ENCODE peak calls at places on chromosomes 4 and X, in six cellular contexts. One of them, this sample, is unnamed.

GRCh38 chr4:120007171-120007894 is 59.3 kb downstream of the MAD2L1 start:
- DNase-seq in lower lobe of right lung: no peak
- DNase-seq in psoas muscle: no peak
- DNase-seq in endothelial cell of umbilical vein: no peak
- DNase-seq in PC-9: peak; percentile 45
- DNase-seq in CD8-positive, alpha-beta T cell: no peak
- DNase-seq in this sample: peak; percentile 63

GRCh38 chrX:49029876-49030275 is 13.3 kb downstream of the TFE3 start:
- DNase-seq in lower lobe of right lung: no peak
- DNase-seq in CD8-positive, alpha-beta T cell: no peak
- DNase-seq in PC-9: no peak
- DNase-seq in psoas muscle: peak; percentile 49
- DNase-seq in endothelial cell of umbilical vein: no peak
- DNase-seq in this sample: peak; percentile 72

GRCh38 chr4:124152130-124152529 is 560.4 kb downstream of the ANKRD50 start:
- DNase-seq in endothelial cell of umbilical vein: no peak
- DNase-seq in lower lobe of right lung: no peak
- DNase-seq in PC-9: no peak
- DNase-seq in CD8-positive, alpha-beta T cell: no peak
- DNase-seq in psoas muscle: no peak
- DNase-seq in this sample: no peak

GRCh38 chr4:133355636-133356035 is 206.5 kb downstream of the PCDH10 start:
- DNase-seq in psoas muscle: no peak
- DNase-seq in lower lobe of right lung: no peak
- DNase-seq in PC-9: no peak
- DNase-seq in endothelial cell of umbilical vein: no peak
- DNase-seq in CD8-positive, alpha-beta T cell: no peak
- DNase-seq in this sample: no peak

GRCh38 chr4:48315728-48316630 is 25.4 kb upstream of the SLAIN2 start:
- DNase-seq in PC-9: peak; percentile 59
- DNase-seq in CD8-positive, alpha-beta T cell: no peak
- DNase-seq in endothelial cell of umbilical vein: peak; percentile 64
- DNase-seq in psoas muscle: no peak
- DNase-seq in lower lobe of right lung: no peak
- DNase-seq in this sample: peak; percentile 68

GRCh38 chrX:9573282-9574106 is 108.6 kb downstream of the TBL1X start:
- DNase-seq in lower lobe of right lung: no peak
- DNase-seq in PC-9: no peak
- DNase-seq in psoas muscle: no peak
- DNase-seq in endothelial cell of umbilical vein: no peak
- DNase-seq in CD8-positive, alpha-beta T cell: no peak
- DNase-seq in this sample: no peak

GRCh38 chr4:80079255-80079923 is 6.4 kb upstream of the ANTXR2 start:
- DNase-seq in lower lobe of right lung: no peak
- DNase-seq in PC-9: no peak
- DNase-seq in CD8-positive, alpha-beta T cell: no peak
- DNase-seq in endothelial cell of umbilical vein: no peak
- DNase-seq in psoas muscle: no peak
- DNase-seq in this sample: no peak

GRCh38 chr4:188032170-188032569 is 36.6 kb downstream of the ZFP42 start:
- DNase-seq in psoas muscle: no peak
- DNase-seq in CD8-positive, alpha-beta T cell: no peak
- DNase-seq in PC-9: no peak
- DNase-seq in endothelial cell of umbilical vein: no peak
- DNase-seq in lower lobe of right lung: no peak
- DNase-seq in this sample: no peak

GRCh38 chr4:40280586-40280985 is 54.5 kb upstream of the CHRNA9 start:
- DNase-seq in psoas muscle: no peak
- DNase-seq in PC-9: no peak
- DNase-seq in endothelial cell of umbilical vein: no peak
- DNase-seq in CD8-positive, alpha-beta T cell: no peak
- DNase-seq in lower lobe of right lung: no peak
- DNase-seq in this sample: no peak

GRCh38 chr4:149835280-149835679 is 19.6 kb upstream of the IQCM start:
- DNase-seq in PC-9: no peak
- DNase-seq in CD8-positive, alpha-beta T cell: no peak
- DNase-seq in endothelial cell of umbilical vein: no peak
- DNase-seq in psoas muscle: no peak
- DNase-seq in lower lobe of right lung: peak; percentile 24
- DNase-seq in this sample: no peak

GRCh38 chrX:13923289-13923688 is 106.4 kb upstream of the GPM6B start:
- DNase-seq in CD8-positive, alpha-beta T cell: no peak
- DNase-seq in PC-9: no peak
- DNase-seq in endothelial cell of umbilical vein: no peak
- DNase-seq in lower lobe of right lung: no peak
- DNase-seq in psoas muscle: no peak
- DNase-seq in this sample: no peak

GRCh38 chr4:119755599-119755998 is 127.0 kb upstream of the PDE5A start:
- DNase-seq in psoas muscle: no peak
- DNase-seq in endothelial cell of umbilical vein: no peak
- DNase-seq in lower lobe of right lung: no peak
- DNase-seq in PC-9: no peak
- DNase-seq in CD8-positive, alpha-beta T cell: no peak
- DNase-seq in this sample: no peak

GRCh38 chr4:82890913-82891727 is at the start of gene SEC31A:
- DNase-seq in psoas muscle: peak; percentile 98
- DNase-seq in endothelial cell of umbilical vein: peak; percentile 98
- DNase-seq in lower lobe of right lung: peak; percentile 98
- DNase-seq in PC-9: peak; percentile 80
- DNase-seq in CD8-positive, alpha-beta T cell: peak; percentile 93
- DNase-seq in this sample: peak; percentile 84

GRCh38 chr4:82891728-82892466 is 944 bp upstream of the SEC31A start:
- DNase-seq in endothelial cell of umbilical vein: no peak
- DNase-seq in lower lobe of right lung: no peak
- DNase-seq in psoas muscle: no peak
- DNase-seq in PC-9: no peak
- DNase-seq in CD8-positive, alpha-beta T cell: no peak
- DNase-seq in this sample: no peak

GRCh38 chr4:82893942-82894341 is 3.0 kb upstream of the SEC31A start:
- DNase-seq in psoas muscle: no peak
- DNase-seq in PC-9: no peak
- DNase-seq in endothelial cell of umbilical vein: no peak
- DNase-seq in CD8-positive, alpha-beta T cell: no peak
- DNase-seq in lower lobe of right lung: no peak
- DNase-seq in this sample: no peak

GRCh38 chr4:82890602-82890912 is 396 bp downstream of the SEC31A start:
- DNase-seq in lower lobe of right lung: no peak
- DNase-seq in PC-9: no peak
- DNase-seq in CD8-positive, alpha-beta T cell: no peak
- DNase-seq in psoas muscle: no peak
- DNase-seq in endothelial cell of umbilical vein: no peak
- DNase-seq in this sample: peak; percentile 30

DNA sequence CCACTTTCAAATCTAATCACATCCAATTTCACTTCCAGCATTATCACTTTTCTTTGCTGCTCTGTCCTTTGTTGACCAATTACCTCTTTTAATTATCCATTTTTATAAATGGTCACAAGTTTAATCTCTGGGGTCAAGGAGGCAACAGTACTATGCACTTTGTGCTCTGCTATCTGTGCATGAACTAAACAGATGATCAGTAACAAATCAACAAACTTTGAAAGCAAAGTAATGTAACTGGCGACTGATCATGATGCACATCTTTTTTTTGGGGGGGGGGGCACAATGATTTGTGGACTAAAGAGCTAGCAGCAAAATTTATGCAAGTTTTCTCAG is 1.5 kb upstream of the SEC31A start:
- DNase-seq in lower lobe of right lung: no peak
- DNase-seq in CD8-positive, alpha-beta T cell: no peak
- DNase-seq in endothelial cell of umbilical vein: no peak
- DNase-seq in psoas muscle: no peak
- DNase-seq in PC-9: no peak
- DNase-seq in this sample: no peak
- H3K36me3 ChIP-seq in lower lobe of right lung: peaks cover 44% of the 10 kb centered on the region
- H3K36me3 ChIP-seq in CD8-positive, alpha-beta T cell: peaks cover 8% of the 10 kb centered on the region
- H3K36me3 ChIP-seq in endothelial cell of umbilical vein: peaks cover 7% of the 10 kb centered on the region
- H3K36me3 ChIP-seq in psoas muscle: peaks cover 48% of the 10 kb centered on the region
- H3K36me3 ChIP-seq in PC-9: peaks cover 28% of the 10 kb centered on the region
- H3K36me3 ChIP-seq in this sample: peaks cover 5% of the 10 kb centered on the region

GRCh38 chr4:173748353-173748752 is 218.3 kb upstream of the HAND2 start:
- DNase-seq in CD8-positive, alpha-beta T cell: no peak
- DNase-seq in lower lobe of right lung: no peak
- DNase-seq in PC-9: no peak
- DNase-seq in psoas muscle: no peak
- DNase-seq in endothelial cell of umbilical vein: no peak
- DNase-seq in this sample: no peak
- TF ChIP-seq CTCF in CD8-positive, alpha-beta T cell: no peak
- TF ChIP-seq CTCF in lower lobe of right lung: no peak
- TF ChIP-seq CTCF in PC-9: no peak
- TF ChIP-seq CTCF in psoas muscle: no peak
- TF ChIP-seq CTCF in endothelial cell of umbilical vein: no peak
- TF ChIP-seq CTCF in this sample: no peak

GRCh38 chr4:183588169-183588675 is 70.8 kb downstream of the RWDD4 start:
- DNase-seq in endothelial cell of umbilical vein: no peak
- DNase-seq in CD8-positive, alpha-beta T cell: no peak
- DNase-seq in psoas muscle: peak; percentile 74
- DNase-seq in lower lobe of right lung: no peak
- DNase-seq in PC-9: no peak
- DNase-seq in this sample: no peak
- H3K4me3 ChIP-seq in endothelial cell of umbilical vein: no peak overlapping the region
- H3K4me3 ChIP-seq in CD8-positive, alpha-beta T cell: no peak overlapping the region
- H3K4me3 ChIP-seq in psoas muscle: peak overlapping the region; percentile 45
- H3K4me3 ChIP-seq in lower lobe of right lung: no peak overlapping the region
- H3K4me3 ChIP-seq in PC-9: no peak overlapping the region
- H3K4me3 ChIP-seq in this sample: no peak overlapping the region

GRCh38 chr4:37732787-37733186 is 46.6 kb upstream of the RELL1 start:
- DNase-seq in lower lobe of right lung: no peak
- DNase-seq in endothelial cell of umbilical vein: no peak
- DNase-seq in CD8-positive, alpha-beta T cell: no peak
- DNase-seq in psoas muscle: no peak
- DNase-seq in PC-9: no peak
- DNase-seq in this sample: no peak

GRCh38 chr4:37735578-37735977 is 49.4 kb upstream of the RELL1 start:
- DNase-seq in CD8-positive, alpha-beta T cell: no peak
- DNase-seq in psoas muscle: no peak
- DNase-seq in lower lobe of right lung: no peak
- DNase-seq in endothelial cell of umbilical vein: no peak
- DNase-seq in PC-9: no peak
- DNase-seq in this sample: no peak

GRCh38 chr4:37734989-37735388 is 48.8 kb upstream of the RELL1 start:
- DNase-seq in CD8-positive, alpha-beta T cell: no peak
- DNase-seq in psoas muscle: no peak
- DNase-seq in PC-9: no peak
- DNase-seq in lower lobe of right lung: no peak
- DNase-seq in endothelial cell of umbilical vein: no peak
- DNase-seq in this sample: no peak

GRCh38 chr4:37729649-37730004 is 43.5 kb upstream of the RELL1 start:
- DNase-seq in lower lobe of right lung: no peak
- DNase-seq in PC-9: no peak
- DNase-seq in endothelial cell of umbilical vein: no peak
- DNase-seq in psoas muscle: no peak
- DNase-seq in CD8-positive, alpha-beta T cell: no peak
- DNase-seq in this sample: no peak

DNA sequence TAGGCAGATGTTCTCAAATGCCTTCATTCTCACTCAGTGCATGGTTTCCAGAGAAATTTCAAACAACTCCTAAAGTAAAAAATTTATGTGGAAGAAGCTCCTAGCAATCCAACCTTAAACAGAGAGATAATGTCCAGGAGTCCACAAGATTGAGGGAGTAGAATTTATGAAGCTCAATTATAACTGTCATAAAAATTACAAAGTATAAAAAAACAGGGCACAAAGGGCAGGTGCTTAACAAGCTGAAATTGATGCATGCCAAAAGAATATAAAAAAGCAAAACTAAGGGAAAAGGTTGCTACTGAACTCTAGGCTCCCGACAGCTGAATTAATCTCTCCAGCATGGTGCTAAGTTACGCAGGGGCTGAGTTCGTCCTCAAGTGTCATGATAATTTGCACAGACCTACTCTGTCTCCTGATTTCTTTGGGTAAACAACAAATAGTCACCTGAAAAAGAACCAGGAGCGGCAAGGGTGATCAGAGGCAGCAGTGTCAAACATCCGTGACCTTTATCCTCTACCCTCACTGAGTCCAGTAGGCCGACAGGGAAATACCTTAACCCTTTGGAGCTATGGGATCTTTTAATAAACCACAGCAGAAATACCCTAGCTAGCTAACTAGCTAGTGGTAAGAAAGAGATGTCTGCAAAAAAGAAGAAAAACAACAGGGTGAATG is 47.2 kb upstream of the RELL1 start:
- DNase-seq in endothelial cell of umbilical vein: no peak
- DNase-seq in PC-9: no peak
- DNase-seq in psoas muscle: no peak
- DNase-seq in CD8-positive, alpha-beta T cell: no peak
- DNase-seq in lower lobe of right lung: no peak
- DNase-seq in this sample: no peak
- H3K36me3 ChIP-seq in endothelial cell of umbilical vein: no peaks in the 10 kb centered on the region
- H3K36me3 ChIP-seq in PC-9: no peaks in the 10 kb centered on the region
- H3K36me3 ChIP-seq in psoas muscle: no peaks in the 10 kb centered on the region
- H3K36me3 ChIP-seq in CD8-positive, alpha-beta T cell: no peaks in the 10 kb centered on the region
- H3K36me3 ChIP-seq in lower lobe of right lung: no peaks in the 10 kb centered on the region
- H3K36me3 ChIP-seq in this sample: no peaks in the 10 kb centered on the region